ENCODE peak calls at places on chromosomes 4 and X, in seven cellular contexts. G, F, R, A, I, X and M are unnamed samples.

GRCh38 chr4:152266831-152267480 is 268.9 kb downstream of the FBXW7 start:
- DNase-seq in G (no peak), R (no peak), F (no peak), A (no peak), X (no peak), I (no peak), M (no peak)

GRCh38 chr4:185399466-185399865 is 2.8 kb downstream of the ANKRD37 start:
- DNase-seq in F (no peak), X (no peak), I (no peak), A (no peak), G (no peak), R (no peak), M (no peak)

GRCh38 chr4:84750260-84750955 is 167.5 kb downstream of the CDS1 start:
- DNase-seq in G (peak; percentile 17), F (peak; percentile 39), A (no peak), I (no peak), R (peak; percentile 68), X (no peak), M (peak; percentile 31)

GRCh38 chr4:2070421-2071251 is 11.5 kb downstream of the NAT8L start:
- DNase-seq in R (no peak), G (no peak), X (no peak), F (no peak), A (no peak), I (no peak), M (no peak)

GRCh38 chr4:16222957-16223527 is 3.2 kb downstream of the TAPT1 start:
- DNase-seq in G (no peak), I (no peak), F (no peak), X (no peak), R (peak; percentile 9), A (no peak), M (no peak)

GRCh38 chr4:143335979-143336827 is 473 bp upstream of the GAB1 start:
- DNase-seq in A (peak; percentile 93), I (no peak), X (peak; percentile 15), G (peak; percentile 81), R (peak; percentile 50), F (peak; percentile 72), M (no peak)

GRCh38 chr4:5366009-5366386 is 314.7 kb downstream of the STK32B start:
- DNase-seq in A (no peak), R (no peak), I (no peak), F (no peak), G (no peak), X (no peak), M (no peak)

GRCh38 chrX:134999469-134999868 is 8.7 kb downstream of the SMIM10 start:
- DNase-seq in I (no peak), R (peak; percentile 16), A (no peak), G (no peak), F (peak; percentile 8), X (no peak), M (peak; percentile 36)

GRCh38 chrX:21741378-21741777 is 16.5 kb downstream of the SMPX start:
- DNase-seq in A (no peak), G (no peak), I (no peak), X (no peak), R (no peak), F (no peak), M (no peak)

GRCh38 chr4:184384056-184384809 is 90.1 kb downstream of the IRF2 start:
- DNase-seq in I (no peak), A (no peak), G (peak; percentile 73), R (no peak), F (peak; percentile 79), X (no peak), M (no peak)

GRCh38 chr4:1209821-1210220 is 37.4 kb upstream of the SPON2 start:
- DNase-seq in R (no peak), I (no peak), X (no peak), F (no peak), A (no peak), G (no peak), M (no peak)

GRCh38 chr4:166700592-166700991 is 533.7 kb downstream of the SPOCK3 start:
- DNase-seq in R (no peak), F (no peak), G (no peak), A (no peak), X (no peak), I (no peak), M (no peak)

GRCh38 chr4:139833131-139833930 is 167.7 kb downstream of the MGST2 start:
- DNase-seq in R (peak; percentile 73), I (no peak), G (no peak), X (no peak), F (no peak), A (no peak), M (no peak)

GRCh38 chr4:165398570-165398969 is 19.8 kb downstream of the CPE start:
- DNase-seq in I (no peak), F (peak; percentile 42), G (peak; percentile 56), A (no peak), X (no peak), R (peak; percentile 92), M (peak; percentile 3)

GRCh38 chr4:78645853-78646757 is 94.5 kb downstream of the ANXA3 start:
- DNase-seq in A (no peak), F (peak; percentile 66), R (no peak), I (no peak), G (peak; percentile 93), X (no peak), M (peak; percentile 79)

GRCh38 chr4:92872604-92873003 is 568.8 kb downstream of the GRID2 start:
- DNase-seq in R (no peak), I (no peak), A (no peak), X (no peak), G (no peak), F (peak; percentile 0), M (no peak)

GRCh38 chr4:52312722-52313121 is 261.6 kb downstream of the SPATA18 start:
- DNase-seq in I (no peak), F (peak; percentile 46), R (no peak), A (no peak), G (no peak), X (no peak), M (no peak)

GRCh38 chr4:28351826-28352225 is 1491.2 kb downstream of the STIM2 start:
- DNase-seq in G (no peak), R (no peak), F (no peak), I (no peak), A (no peak), X (no peak), M (no peak)

GRCh38 chrX:3577551-3577950 is 135.9 kb downstream of the PRKX start:
- DNase-seq in G (no peak), R (no peak), A (no peak), X (no peak), I (no peak), F (no peak), M (no peak)

GRCh38 chr4:147582386-147583077 is 34.7 kb upstream of the TMEM184C start:
- DNase-seq in G (no peak), R (no peak), F (peak; percentile 73), I (no peak), X (no peak), A (no peak), M (no peak)

GRCh38 chr4:94454405-94454804 is 2.7 kb downstream of the PDLIM5 start:
- DNase-seq in X (no peak), G (no peak), F (no peak), I (no peak), A (no peak), R (no peak), M (no peak)

GRCh38 chrX:356385-357034 is 30.2 kb downstream of the PPP2R3B start:
- DNase-seq in R (no peak), X (no peak), I (no peak), F (peak; percentile 12), A (no peak), G (peak; percentile 86), M (no peak)

GRCh38 chr4:142396279-142396678 is 449.8 kb downstream of the INPP4B start:
- DNase-seq in G (no peak), X (no peak), A (no peak), R (no peak), F (no peak), I (no peak), M (no peak)

GRCh38 chr4:142222127-142222526 is 585.7 kb downstream of the IL15 start:
- DNase-seq in F (no peak), G (no peak), R (no peak), A (no peak), I (no peak), X (no peak), M (no peak)

GRCh38 chr4:17780461-17781071 is 855 bp downstream of the FAM184B start:
- DNase-seq in A (no peak), I (no peak), X (no peak), R (peak; percentile 32), F (no peak), G (no peak), M (no peak)

GRCh38 chrX:144586756-144587155 is 660.5 kb upstream of the SPANXN1 start:
- DNase-seq in A (no peak), X (no peak), I (no peak), G (no peak), F (no peak), R (no peak), M (no peak)

GRCh38 chr4:5708171-5708828 is at the start of gene EVC2:
- DNase-seq in F (peak; percentile 12), X (no peak), G (no peak), A (no peak), I (peak; percentile 12), R (no peak), M (no peak)